ENCODE peak calls at places on chromosome X, in six cellular contexts. L is right lobe of liver, N is right cardiac atrium, C is psoas muscle, K is lower lobe of right lung, E is SJSA1. S is an unnamed sample.

GRCh38 chrX:123899701-123900100 is 39.8 kb downstream of the XIAP start:
- DNase-seq in L (no peak), N (no peak), C (no peak), K (no peak), E (no peak), S (no peak)

GRCh38 chrX:52979993-52980392 is 21.7 kb upstream of the FAM156A start:
- DNase-seq in L (no peak), N (no peak), C (no peak), K (no peak), E (no peak), S (no peak)

GRCh38 chrX:51922561-51922960 is 29.1 kb downstream of the MAGED1 start:
- DNase-seq in L (no peak), N (no peak), C (no peak), K (no peak), E (no peak), S (no peak)

GRCh38 chrX:20620301-20620700 is 353.6 kb upstream of the RPS6KA3 start:
- DNase-seq in L (no peak), N (no peak), C (no peak), K (no peak), E (no peak), S (no peak)

GRCh38 chrX:100928660-100929613 is at the start of gene XKRX:
- DNase-seq in L (peak; percentile 44), N (peak; percentile 67), C (peak; percentile 31), K (peak; percentile 75), E (peak; percentile 16), S (peak; percentile 86)

GRCh38 chrX:67718926-67719325 is 175.1 kb downstream of the AR start:
- DNase-seq in L (no peak), N (peak; percentile 41), C (no peak), K (no peak), E (no peak), S (no peak)

GRCh38 chrX:70219938-70220764 is 14.3 kb upstream of the AWAT1 start:
- DNase-seq in L (peak; percentile 63), N (no peak), C (no peak), K (no peak), E (no peak), S (no peak)

GRCh38 chrX:119481218-119481875 is 13.1 kb downstream of the SLC25A5 start:
- DNase-seq in L (peak; percentile 68), N (no peak), C (no peak), K (peak; percentile 64), E (no peak), S (peak; percentile 78)

GRCh38 chrX:48741834-48742233 is 19.7 kb upstream of the GLOD5 start:
- DNase-seq in L (no peak), N (no peak), C (no peak), K (no peak), E (no peak), S (no peak)

GRCh38 chrX:86028681-86029080 is 18.7 kb downstream of the CHM start:
- DNase-seq in L (no peak), N (no peak), C (no peak), K (no peak), E (no peak), S (no peak)

GRCh38 chrX:6363193-6363592 is 134.5 kb upstream of the NLGN4X start:
- DNase-seq in L (no peak), N (no peak), C (no peak), K (no peak), E (no peak), S (no peak)

GRCh38 chrX:119573840-119574393 is 446 bp upstream of the UBE2A start:
- DNase-seq in L (peak; percentile 28), N (no peak), C (peak; percentile 23), K (no peak), E (no peak), S (no peak)

GRCh38 chrX:96433409-96434122 is 251.1 kb upstream of the DIAPH2 start:
- DNase-seq in L (no peak), N (no peak), C (no peak), K (no peak), E (no peak), S (no peak)

GRCh38 chrX:83819304-83819703 is 41.6 kb upstream of the CYLC1 start:
- DNase-seq in L (no peak), N (no peak), C (no peak), K (no peak), E (no peak), S (no peak)

GRCh38 chrX:15674514-15674898 is 9.9 kb upstream of the CLTRN start:
- DNase-seq in L (peak; percentile 96), N (peak; percentile 97), C (peak; percentile 96), K (peak; percentile 96), E (no peak), S (peak; percentile 94)

GRCh38 chrX:72714471-72714916 is 388 bp upstream of the PHKA1 start:
- DNase-seq in L (peak; percentile 38), N (peak; percentile 83), C (peak; percentile 71), K (peak; percentile 65), E (peak; percentile 2), S (peak; percentile 73)

GRCh38 chrX:69318651-69319305 is 153.5 kb upstream of the PJA1 start:
- DNase-seq in L (no peak), N (no peak), C (no peak), K (no peak), E (no peak), S (no peak)

GRCh38 chrX:23898412-23898959 is 9.3 kb downstream of the APOO start:
- DNase-seq in L (no peak), N (no peak), C (no peak), K (no peak), E (peak; percentile 54), S (no peak)

GRCh38 chrX:15576019-15576418 is 24.7 kb downstream of the ACE2 start:
- DNase-seq in L (no peak), N (no peak), C (no peak), K (no peak), E (peak; percentile 4), S (no peak)

GRCh38 chrX:5458300-5458699 is 770.4 kb downstream of the NLGN4X start:
- DNase-seq in L (no peak), N (no peak), C (no peak), K (no peak), E (no peak), S (no peak)

GRCh38 chrX:119790977-119791436 is 423 bp downstream of the RPL39 start:
- DNase-seq in L (peak; percentile 21), N (no peak), C (no peak), K (no peak), E (no peak), S (no peak)

GRCh38 chrX:40098264-40099045 is 697 bp upstream of the BCOR start:
- DNase-seq in L (peak; percentile 58), N (peak; percentile 82), C (peak; percentile 40), K (peak; percentile 62), E (peak; percentile 65), S (peak; percentile 73)

GRCh38 chrX:39613997-39614679 is 483.6 kb downstream of the BCOR start:
- DNase-seq in L (peak; percentile 36), N (no peak), C (no peak), K (peak; percentile 64), E (peak; percentile 22), S (peak; percentile 72)

GRCh38 chrX:39821011-39821708 is 276.6 kb downstream of the BCOR start:
- DNase-seq in L (no peak), N (peak; percentile 79), C (no peak), K (no peak), E (peak; percentile 31), S (no peak)

GRCh38 chrX:39242187-39242586 is 440.9 kb downstream of the MID1IP1 start:
- DNase-seq in L (no peak), N (no peak), C (no peak), K (no peak), E (no peak), S (no peak)

GRCh38 chrX:95884196-95884595 is 800.4 kb upstream of the DIAPH2 start:
- DNase-seq in L (no peak), N (no peak), C (no peak), K (no peak), E (no peak), S (no peak)

GRCh38 chrX:68084765-68085164 is 348.5 kb downstream of the OPHN1 start:
- DNase-seq in L (no peak), N (no peak), C (no peak), K (no peak), E (no peak), S (no peak)

GRCh38 chrX:122500556-122500955 is 683.5 kb upstream of the GRIA3 start:
- DNase-seq in L (no peak), N (no peak), C (no peak), K (no peak), E (no peak), S (no peak)

GRCh38 chrX:9467181-9467580 is 2.3 kb downstream of the TBL1X start:
- DNase-seq in L (no peak), N (no peak), C (no peak), K (no peak), E (no peak), S (no peak)

GRCh38 chrX:152861116-152861515 is 30.3 kb downstream of the NSDHL start:
- DNase-seq in L (no peak), N (no peak), C (no peak), K (no peak), E (no peak), S (no peak)

GRCh38 chrX:56757327-56757726 is 28.3 kb downstream of the NBDY start:
- DNase-seq in L (no peak), N (no peak), C (no peak), K (no peak), E (no peak), S (no peak)

GRCh38 chrX:115018040-115018647 is 728 bp upstream of the IL13RA2 start:
- DNase-seq in L (no peak), N (no peak), C (no peak), K (no peak), E (no peak), S (no peak)

GRCh38 chrX:136163694-136164093 is 16.4 kb downstream of the FHL1 start:
- DNase-seq in L (no peak), N (no peak), C (no peak), K (no peak), E (peak; percentile 9), S (no peak)

GRCh38 chrX:154513662-154514204 is 2.3 kb downstream of the FAM3A start:
- DNase-seq in L (no peak), N (no peak), C (no peak), K (no peak), E (no peak), S (no peak)
- H3K4me3 ChIP-seq in L (no peak overlapping the region), N (no peak overlapping the region), C (no peak overlapping the region), K (no peak overlapping the region), E (no peak overlapping the region), S (no peak overlapping the region)

GRCh38 chrX:16874458-16875095 is 4.4 kb upstream of the RBBP7 start:
- DNase-seq in L (no peak), N (no peak), C (no peak), K (no peak), E (no peak), S (no peak)
- H3K27ac ChIP-seq in L (no peak overlapping the region), N (no peak overlapping the region), C (no peak overlapping the region), K (no peak overlapping the region), E (no peak overlapping the region), S (no peak overlapping the region)

DNA sequence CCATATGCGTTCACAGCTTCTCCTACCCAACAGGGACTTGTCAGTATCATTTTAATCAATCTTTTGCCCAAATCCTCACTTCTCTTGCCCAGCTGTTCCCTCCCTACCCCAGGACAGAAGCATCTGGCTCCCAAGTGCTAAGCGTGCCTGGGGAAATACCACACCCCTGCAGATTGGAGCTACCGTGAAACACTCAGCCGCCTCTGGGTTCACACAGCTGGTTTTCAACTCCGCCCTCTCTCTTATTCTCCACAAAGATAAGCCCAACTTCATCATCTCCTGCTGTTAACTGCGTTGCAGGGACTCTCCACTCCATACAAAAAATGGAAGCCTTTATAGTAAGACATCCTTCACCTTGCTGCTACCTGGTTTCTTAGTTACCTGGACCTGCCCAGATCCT is 147.3 kb upstream of the FTHL17 start:
- DNase-seq in L (no peak), N (no peak), C (no peak), K (no peak), E (no peak), S (no peak)
- H3K4me3 ChIP-seq in L (no peak overlapping the region), N (no peak overlapping the region), C (no peak overlapping the region), K (no peak overlapping the region), E (no peak overlapping the region), S (no peak overlapping the region)

GRCh38 chrX:12950851-12951589 is 23.9 kb upstream of the TMSB4X start:
- DNase-seq in L (peak; percentile 42), N (peak; percentile 63), C (no peak), K (peak; percentile 54), E (no peak), S (peak; percentile 69)
- H3K27ac ChIP-seq in L (no peak overlapping the region), N (peak overlapping the region; percentile 70), C (peak overlapping the region; percentile 50), K (peak overlapping the region; percentile 80), E (peak overlapping the region; percentile 79), S (peak overlapping the region; percentile 63)